ENCODE peak calls at places on chromosomes 13 and 19, in six cellular contexts. One of them, this sample, is unnamed. For H3K4me1, the result is how much of the 10 kb centered on the place peaks cover.

GRCh38 chr13:25109341-25109740 is 13.4 kb downstream of the PABPC3 start:
- DNase-seq in GM23338: no peak
- DNase-seq in HCT116: no peak
- DNase-seq in suprapubic skin: no peak
- DNase-seq in sigmoid colon: no peak
- DNase-seq in breast epithelium: no peak
- DNase-seq in this sample: no peak

GRCh38 chr19:33469171-33470039 is 52.2 kb downstream of the PEPD start:
- DNase-seq in HCT116: no peak
- DNase-seq in sigmoid colon: no peak
- DNase-seq in GM23338: no peak
- DNase-seq in breast epithelium: peak
- DNase-seq in suprapubic skin: no peak
- DNase-seq in this sample: no peak

GRCh38 chr13:29861694-29862110 is 11.3 kb upstream of the UBL3 start:
- DNase-seq in breast epithelium: no peak
- DNase-seq in suprapubic skin: no peak
- DNase-seq in sigmoid colon: no peak
- DNase-seq in GM23338: no peak
- DNase-seq in HCT116: no peak
- DNase-seq in this sample: no peak

GRCh38 chr13:40694426-40694825 is 28.0 kb upstream of the FOXO1 start:
- DNase-seq in sigmoid colon: no peak
- DNase-seq in suprapubic skin: no peak
- DNase-seq in breast epithelium: no peak
- DNase-seq in GM23338: no peak
- DNase-seq in HCT116: no peak
- DNase-seq in this sample: no peak

GRCh38 chr13:19069684-19070397 is 111.8 kb downstream of the TUBA3C start:
- DNase-seq in breast epithelium: no peak
- DNase-seq in GM23338: no peak
- DNase-seq in HCT116: no peak
- DNase-seq in suprapubic skin: no peak
- DNase-seq in sigmoid colon: no peak
- DNase-seq in this sample: no peak

GRCh38 chr13:45662122-45662521 is 40.0 kb upstream of the CBY2 start:
- DNase-seq in sigmoid colon: no peak
- DNase-seq in GM23338: no peak
- DNase-seq in breast epithelium: no peak
- DNase-seq in HCT116: no peak
- DNase-seq in suprapubic skin: no peak
- DNase-seq in this sample: no peak

GRCh38 chr13:101242720-101243119 is 173.6 kb downstream of the NALCN start:
- DNase-seq in sigmoid colon: no peak
- DNase-seq in HCT116: no peak
- DNase-seq in GM23338: no peak
- DNase-seq in suprapubic skin: no peak
- DNase-seq in breast epithelium: no peak
- DNase-seq in this sample: no peak

GRCh38 chr13:87884874-87885273 is 213.7 kb downstream of the SLITRK5 start:
- DNase-seq in breast epithelium: no peak
- DNase-seq in suprapubic skin: no peak
- DNase-seq in HCT116: no peak
- DNase-seq in GM23338: peak
- DNase-seq in sigmoid colon: no peak
- DNase-seq in this sample: no peak

GRCh38 chr19:16161848-16162247 is 11.5 kb downstream of the CIB3 start:
- DNase-seq in breast epithelium: no peak
- DNase-seq in GM23338: no peak
- DNase-seq in suprapubic skin: no peak
- DNase-seq in HCT116: peak
- DNase-seq in sigmoid colon: no peak
- DNase-seq in this sample: no peak

GRCh38 chr19:4304509-4305252 is at the start of gene FSD1:
- DNase-seq in sigmoid colon: no peak
- DNase-seq in suprapubic skin: no peak
- DNase-seq in HCT116: no peak
- DNase-seq in breast epithelium: no peak
- DNase-seq in GM23338: peak
- DNase-seq in this sample: no peak

GRCh38 chr13:90867336-90867683 is 480.2 kb upstream of the MIR17HG start:
- DNase-seq in sigmoid colon: no peak
- DNase-seq in suprapubic skin: peak
- DNase-seq in breast epithelium: peak
- DNase-seq in GM23338: peak
- DNase-seq in HCT116: peak
- DNase-seq in this sample: peak

GRCh38 chr13:22648325-22648758 is 532.4 kb upstream of the SGCG start:
- DNase-seq in breast epithelium: no peak
- DNase-seq in GM23338: peak
- DNase-seq in sigmoid colon: no peak
- DNase-seq in HCT116: no peak
- DNase-seq in suprapubic skin: no peak
- DNase-seq in this sample: peak

GRCh38 chr19:29662604-29663404 is 2.5 kb upstream of the PLEKHF1 start:
- DNase-seq in breast epithelium: peak
- DNase-seq in HCT116: no peak
- DNase-seq in GM23338: no peak
- DNase-seq in sigmoid colon: peak
- DNase-seq in suprapubic skin: peak
- DNase-seq in this sample: peak

GRCh38 chr19:31418055-31418454 is 68.8 kb upstream of the TSHZ3 start:
- DNase-seq in suprapubic skin: no peak
- DNase-seq in breast epithelium: no peak
- DNase-seq in sigmoid colon: no peak
- DNase-seq in HCT116: no peak
- DNase-seq in GM23338: peak
- DNase-seq in this sample: no peak

GRCh38 chr13:30806784-30807183 is 71.4 kb downstream of the ALOX5AP start:
- DNase-seq in sigmoid colon: no peak
- DNase-seq in suprapubic skin: no peak
- DNase-seq in GM23338: no peak
- DNase-seq in HCT116: no peak
- DNase-seq in breast epithelium: no peak
- DNase-seq in this sample: no peak

GRCh38 chr19:51722492-51722891 is 1.3 kb downstream of the HAS1 start:
- DNase-seq in HCT116: no peak
- DNase-seq in GM23338: no peak
- DNase-seq in breast epithelium: no peak
- DNase-seq in sigmoid colon: no peak
- DNase-seq in suprapubic skin: no peak
- DNase-seq in this sample: no peak

GRCh38 chr13:36815069-36815468 is 4.0 kb upstream of the RFXAP start:
- DNase-seq in breast epithelium: no peak
- DNase-seq in sigmoid colon: no peak
- DNase-seq in suprapubic skin: no peak
- DNase-seq in GM23338: peak
- DNase-seq in HCT116: peak
- DNase-seq in this sample: no peak

DNA sequence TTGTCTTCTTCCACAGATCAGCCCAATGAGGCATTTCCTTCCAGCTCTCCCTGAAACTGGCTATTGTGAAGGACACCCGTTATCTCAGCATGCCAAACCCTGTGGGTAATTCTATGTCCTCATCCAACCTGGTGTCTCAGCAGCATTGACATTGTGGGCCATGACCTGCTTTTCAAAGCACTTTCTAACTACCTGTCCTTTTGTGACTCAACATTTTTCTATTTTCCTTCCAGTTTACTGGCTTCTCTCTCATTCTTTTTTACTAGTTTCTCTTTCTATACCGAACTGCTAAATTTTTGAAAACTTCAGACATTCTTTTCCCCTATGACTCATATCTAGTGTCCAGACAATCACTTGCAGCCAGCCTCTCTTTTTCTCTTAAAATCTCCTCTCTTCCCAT is 136.4 kb upstream of the HTR2A start:
- DNase-seq in HCT116: no peak
- DNase-seq in GM23338: no peak
- DNase-seq in suprapubic skin: no peak
- DNase-seq in sigmoid colon: no peak
- DNase-seq in breast epithelium: no peak
- DNase-seq in this sample: no peak
- H3K4me3 ChIP-seq in HCT116: no peak
- H3K4me3 ChIP-seq in GM23338: no peak
- H3K4me3 ChIP-seq in suprapubic skin: no peak
- H3K4me3 ChIP-seq in sigmoid colon: no peak
- H3K4me3 ChIP-seq in breast epithelium: no peak
- H3K4me3 ChIP-seq in this sample: no peak

GRCh38 chr19:662207-662961 is 630 bp downstream of the RNF126 start:
- DNase-seq in suprapubic skin: no peak
- DNase-seq in HCT116: no peak
- DNase-seq in breast epithelium: no peak
- DNase-seq in GM23338: peak
- DNase-seq in sigmoid colon: peak
- DNase-seq in this sample: peak

GRCh38 chr19:662962-663681 is at the start of gene RNF126:
- DNase-seq in breast epithelium: peak
- DNase-seq in HCT116: peak
- DNase-seq in suprapubic skin: peak
- DNase-seq in GM23338: peak
- DNase-seq in sigmoid colon: peak
- DNase-seq in this sample: peak

GRCh38 chr19:661427-662196 is 1.4 kb downstream of the RNF126 start:
- DNase-seq in sigmoid colon: peak
- DNase-seq in GM23338: no peak
- DNase-seq in breast epithelium: no peak
- DNase-seq in suprapubic skin: no peak
- DNase-seq in HCT116: no peak
- DNase-seq in this sample: peak

GRCh38 chr19:658916-659839 is 3.8 kb downstream of the RNF126 start:
- DNase-seq in suprapubic skin: no peak
- DNase-seq in breast epithelium: no peak
- DNase-seq in HCT116: no peak
- DNase-seq in GM23338: no peak
- DNase-seq in sigmoid colon: peak
- DNase-seq in this sample: peak

DNA sequence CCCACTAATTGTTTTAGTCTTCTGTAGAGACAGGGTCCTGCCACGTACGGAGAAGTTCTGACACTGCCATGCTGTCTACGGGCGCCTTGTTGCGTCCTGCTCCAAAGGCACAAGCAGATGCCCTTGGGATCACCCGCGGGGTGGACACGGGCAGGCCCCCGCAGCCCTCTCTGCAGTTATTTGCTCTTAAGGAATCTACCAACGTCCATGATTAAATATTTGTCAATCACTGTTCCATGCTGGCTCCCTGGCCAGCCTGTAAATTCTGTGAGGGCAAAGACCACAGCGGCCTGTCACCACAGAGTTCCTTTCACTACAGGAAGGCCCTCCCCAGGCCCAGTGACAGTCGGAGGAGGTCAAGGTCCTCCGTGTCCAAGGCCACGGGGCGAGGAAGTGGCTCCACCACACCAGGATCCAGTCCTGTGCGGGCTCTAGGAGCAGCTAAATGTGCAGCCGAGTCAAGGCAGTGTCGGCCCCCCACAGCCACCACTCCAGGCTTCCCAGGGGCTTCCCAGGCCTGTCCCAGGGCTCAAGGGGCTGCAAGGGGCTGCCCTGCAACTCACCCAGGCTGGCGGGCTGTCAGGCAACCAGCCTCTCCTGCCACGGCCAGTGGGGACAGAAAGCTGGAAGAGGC is 2.1 kb downstream of the RNF126 start:
- DNase-seq in GM23338: no peak
- DNase-seq in HCT116: no peak
- DNase-seq in sigmoid colon: peak
- DNase-seq in suprapubic skin: no peak
- DNase-seq in breast epithelium: no peak
- DNase-seq in this sample: peak
- H3K4me1 ChIP-seq in GM23338: under half
- H3K4me1 ChIP-seq in HCT116: under half
- H3K4me1 ChIP-seq in sigmoid colon: half or more
- H3K4me1 ChIP-seq in suprapubic skin: half or more
- H3K4me1 ChIP-seq in breast epithelium: under half
- H3K4me1 ChIP-seq in this sample: half or more

GRCh38 chr13:51230473-51231105 is 8.4 kb downstream of the FAM124A start:
- DNase-seq in HCT116: no peak
- DNase-seq in GM23338: peak
- DNase-seq in suprapubic skin: no peak
- DNase-seq in breast epithelium: no peak
- DNase-seq in sigmoid colon: peak
- DNase-seq in this sample: peak

GRCh38 chr13:51233117-51233826 is 11.1 kb downstream of the FAM124A start:
- DNase-seq in suprapubic skin: no peak
- DNase-seq in HCT116: no peak
- DNase-seq in breast epithelium: no peak
- DNase-seq in sigmoid colon: no peak
- DNase-seq in GM23338: no peak
- DNase-seq in this sample: no peak

GRCh38 chr13:51229141-51229540 is 6.9 kb downstream of the FAM124A start:
- DNase-seq in breast epithelium: no peak
- DNase-seq in GM23338: no peak
- DNase-seq in HCT116: no peak
- DNase-seq in suprapubic skin: no peak
- DNase-seq in sigmoid colon: no peak
- DNase-seq in this sample: no peak

GRCh38 chr13:51231456-51231855 is 9.3 kb downstream of the FAM124A start:
- DNase-seq in suprapubic skin: no peak
- DNase-seq in breast epithelium: no peak
- DNase-seq in sigmoid colon: no peak
- DNase-seq in HCT116: no peak
- DNase-seq in GM23338: no peak
- DNase-seq in this sample: no peak

DNA sequence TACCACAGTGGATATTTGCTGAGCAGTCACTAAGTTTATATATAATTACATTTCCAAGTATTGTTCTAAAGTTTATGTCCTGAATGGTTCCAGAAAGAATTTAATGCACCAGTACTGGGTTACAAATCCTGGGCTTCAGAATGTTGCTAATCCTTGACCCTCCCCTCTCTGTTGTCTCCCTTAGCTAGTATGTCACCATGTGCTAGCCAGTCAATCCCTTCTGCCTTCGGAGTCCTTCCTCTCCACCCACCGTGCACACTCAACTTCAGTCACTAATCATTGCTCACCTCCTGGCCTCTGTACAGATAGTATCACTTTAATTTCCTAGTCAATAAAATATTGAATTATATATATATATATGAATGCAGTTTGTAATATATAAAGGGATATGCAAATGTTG is 7.5 kb downstream of the FAM124A start:
- DNase-seq in suprapubic skin: no peak
- DNase-seq in breast epithelium: no peak
- DNase-seq in sigmoid colon: no peak
- DNase-seq in HCT116: no peak
- DNase-seq in GM23338: no peak
- DNase-seq in this sample: no peak
- TF ChIP-seq POLR2AphosphoS5 in suprapubic skin: no peak
- TF ChIP-seq POLR2AphosphoS5 in breast epithelium: no peak
- TF ChIP-seq POLR2AphosphoS5 in sigmoid colon: no peak
- TF ChIP-seq POLR2AphosphoS5 in HCT116: no peak
- TF ChIP-seq POLR2AphosphoS5 in GM23338: no peak
- TF ChIP-seq POLR2AphosphoS5 in this sample: no peak

DNA sequence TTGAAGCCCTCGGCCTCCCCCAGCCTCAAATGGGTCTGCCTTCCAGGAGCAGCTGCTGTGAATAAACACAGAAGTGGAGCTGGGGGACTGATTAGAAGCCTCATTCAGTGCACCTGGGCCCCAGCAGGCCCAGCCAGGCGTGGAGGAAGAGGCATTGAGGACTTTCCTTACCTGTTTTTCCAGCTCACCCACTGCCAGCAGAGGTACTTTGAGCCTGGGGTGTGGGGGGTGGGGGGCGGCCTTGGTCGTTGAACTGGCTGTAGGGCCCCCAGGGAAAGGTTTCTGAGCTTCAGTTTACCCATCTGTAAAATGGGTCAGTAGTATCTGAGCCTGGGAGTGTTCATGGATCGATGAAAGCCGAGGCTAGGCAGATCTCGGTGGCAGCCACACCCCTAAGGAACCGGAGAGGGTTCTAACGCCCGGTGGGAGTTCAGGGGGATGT is 1.5 kb downstream of the CERS4 start:
- DNase-seq in GM23338: no peak
- DNase-seq in sigmoid colon: no peak
- DNase-seq in HCT116: no peak
- DNase-seq in suprapubic skin: no peak
- DNase-seq in breast epithelium: no peak
- DNase-seq in this sample: no peak
- H3K4me3 ChIP-seq in GM23338: peak
- H3K4me3 ChIP-seq in sigmoid colon: peak
- H3K4me3 ChIP-seq in HCT116: peak
- H3K4me3 ChIP-seq in suprapubic skin: peak
- H3K4me3 ChIP-seq in breast epithelium: no peak
- H3K4me3 ChIP-seq in this sample: peak